ENCODE peak calls at places on chromosome 13, in ten cellular contexts. S is epithelial cell of prostate; B is OCI-M1; C is activated naive CD8-positive, alpha-beta T cell treated with anti-CD3 and anti-CD28 coated beads, Interleukin-2, amount 50 U/mL, for 24 hours; N is hypothalamus; Z is upper lobe of right lung; R is neural crest cell; M is nucleus accumbens; O is sciatic nerve; I is astrocyte of the cerebellum. Q is an unnamed sample.

GRCh38 chr13:109910131-109910530 is 123.7 kb upstream of the IRS2 start:
- DNase-seq in C (no peak), R (no peak), S (no peak), Z (no peak), N (no peak), O (no peak), M (no peak), B (no peak), I (no peak), Q (no peak)

GRCh38 chr13:26616126-26616525 is 58.6 kb downstream of the WASF3 start:
- DNase-seq in O (no peak), M (no peak), Z (no peak), S (peak; percentile 52), B (no peak), R (no peak), I (peak; percentile 28), C (no peak), N (no peak), Q (no peak)

GRCh38 chr13:32829676-32830091 is 186.5 kb upstream of the KL start:
- DNase-seq in B (peak; percentile 5), C (no peak), I (no peak), M (no peak), O (no peak), Z (no peak), R (no peak), S (peak; percentile 83), N (no peak), Q (no peak)

GRCh38 chr13:24135674-24136300 is 24.7 kb upstream of the SPATA13 start:
- DNase-seq in O (no peak), C (no peak), I (peak; percentile 74), B (no peak), M (no peak), Z (no peak), N (no peak), S (no peak), R (no peak), Q (peak; percentile 7)

GRCh38 chr13:40402931-40403412 is 263.5 kb downstream of the FOXO1 start:
- DNase-seq in O (no peak), Z (no peak), M (no peak), B (no peak), S (no peak), N (no peak), I (peak; percentile 70), R (no peak), C (no peak), Q (no peak)

GRCh38 chr13:30752201-30752797 is 17.0 kb downstream of the ALOX5AP start:
- DNase-seq in O (no peak), Z (no peak), I (no peak), S (no peak), N (no peak), R (no peak), M (peak; percentile 2), B (no peak), C (no peak), Q (no peak)

GRCh38 chr13:31987535-31988170 is 43.9 kb upstream of the FRY start:
- DNase-seq in R (no peak), C (no peak), B (peak; percentile 55), O (no peak), N (no peak), S (no peak), Z (no peak), I (no peak), M (no peak), Q (peak; percentile 10)

GRCh38 chr13:19634129-19634740 is 776 bp downstream of the MPHOSPH8 start:
- DNase-seq in I (no peak), M (no peak), N (no peak), Z (no peak), C (no peak), O (no peak), B (peak; percentile 49), S (no peak), R (no peak), Q (no peak)

GRCh38 chr13:74280795-74281490 is 146.7 kb upstream of the KLF12 start:
- DNase-seq in I (no peak), R (no peak), N (no peak), M (no peak), S (no peak), Z (no peak), B (no peak), C (no peak), O (no peak), Q (no peak)

GRCh38 chr13:33490461-33491327 is 205.1 kb upstream of the STARD13 start:
- DNase-seq in Z (peak; percentile 34), C (no peak), R (no peak), S (no peak), I (no peak), O (no peak), B (no peak), M (peak; percentile 11), N (no peak), Q (no peak)

GRCh38 chr13:98263841-98264240 is 86.8 kb upstream of the RNF113B start:
- DNase-seq in O (no peak), N (no peak), Z (no peak), M (no peak), S (no peak), B (no peak), C (no peak), I (no peak), R (no peak), Q (no peak)

GRCh38 chr13:41649659-41650058 is 192.3 kb downstream of the RGCC start:
- DNase-seq in N (no peak), R (no peak), M (no peak), B (no peak), C (no peak), S (no peak), I (no peak), Z (no peak), O (no peak), Q (peak; percentile 24)

GRCh38 chr13:49271264-49271663 is 23.5 kb downstream of the CDADC1 start:
- DNase-seq in S (no peak), C (no peak), Z (no peak), I (no peak), N (no peak), M (no peak), B (no peak), O (no peak), R (no peak), Q (no peak)